ENCODE peak calls at places on chromosomes 2 and 18, in eight cellular contexts. D, R, K, Y, M, V, Q and I are unnamed samples.

GRCh38 chr18:23365602-23366001 is 87.5 kb upstream of the RIOK3 start:
- DNase-seq in D (no peak), R (no peak), K (no peak), Y (no peak), M (no peak), V (no peak), Q (no peak), I (no peak)

GRCh38 chr18:29873211-29873610 is 1169.3 kb downstream of the DSC3 start:
- DNase-seq in D (no peak), R (no peak), K (no peak), Y (no peak), M (no peak), V (no peak), Q (no peak), I (no peak)

GRCh38 chr2:174337337-174338154 is 2.8 kb downstream of the SP9 start:
- DNase-seq in D (peak; percentile 23), R (no peak), K (peak; percentile 30), Y (no peak), M (no peak), V (no peak), Q (no peak), I (no peak)

GRCh38 chr18:40577255-40577654 is 1377.8 kb upstream of the PIK3C3 start:
- DNase-seq in D (no peak), R (no peak), K (no peak), Y (no peak), M (no peak), V (no peak), Q (no peak), I (no peak)

GRCh38 chr2:195498839-195499490 is 158.1 kb upstream of the SLC39A10 start:
- DNase-seq in D (no peak), R (no peak), K (no peak), Y (no peak), M (no peak), V (no peak), Q (no peak), I (no peak)

GRCh38 chr2:201220102-201220570 is 37.2 kb downstream of the CASP10 start:
- DNase-seq in D (no peak), R (no peak), K (no peak), Y (no peak), M (peak; percentile 60), V (no peak), Q (no peak), I (no peak)

GRCh38 chr2:39377226-39377939 is 59.7 kb downstream of the MAP4K3 start:
- DNase-seq in D (no peak), R (no peak), K (no peak), Y (no peak), M (no peak), V (no peak), Q (no peak), I (no peak)

GRCh38 chr18:78632111-78632541 is 347.5 kb upstream of the SALL3 start:
- DNase-seq in D (no peak), R (no peak), K (peak; percentile 41), Y (no peak), M (no peak), V (no peak), Q (no peak), I (no peak)

GRCh38 chr2:227479865-227480475 is 8.0 kb downstream of the AGFG1 start:
- DNase-seq in D (no peak), R (no peak), K (no peak), Y (no peak), M (no peak), V (no peak), Q (no peak), I (no peak)

GRCh38 chr18:11004951-11005350 is 144.4 kb downstream of the PIEZO2 start:
- DNase-seq in D (no peak), R (no peak), K (no peak), Y (no peak), M (no peak), V (no peak), Q (no peak), I (no peak)

GRCh38 chr2:190379249-190379964 is 28.7 kb upstream of the MFSD6 start:
- DNase-seq in D (no peak), R (peak; percentile 68), K (no peak), Y (no peak), M (no peak), V (no peak), Q (no peak), I (no peak)

GRCh38 chr2:192128655-192129054 is 66.1 kb downstream of the TMEFF2 start:
- DNase-seq in D (no peak), R (no peak), K (no peak), Y (no peak), M (no peak), V (no peak), Q (no peak), I (no peak)

GRCh38 chr2:2188344-2189111 is 142.5 kb downstream of the MYT1L start:
- DNase-seq in D (no peak), R (no peak), K (no peak), Y (no peak), M (no peak), V (no peak), Q (no peak), I (no peak)

GRCh38 chr2:64090264-64090663 is 54.0 kb downstream of the PELI1 start:
- DNase-seq in D (no peak), R (no peak), K (no peak), Y (no peak), M (no peak), V (no peak), Q (no peak), I (no peak)

GRCh38 chr2:223442874-223443273 is 159.3 kb downstream of the SCG2 start:
- DNase-seq in D (no peak), R (no peak), K (no peak), Y (no peak), M (no peak), V (no peak), Q (no peak), I (no peak)

GRCh38 chr2:98504386-98505109 is 59.9 kb downstream of the INPP4A start:
- DNase-seq in D (no peak), R (no peak), K (no peak), Y (no peak), M (peak; percentile 31), V (no peak), Q (no peak), I (no peak)